ENCODE peak calls at places on chromosomes 4 and X, in five cellular contexts. E is brain microvascular endothelial cell, P is cardiac fibroblast, Q is retinal pigment epithelial cell, S is fibroblast of lung. B is an unnamed sample.
A peak's percentile ranks its signal among the peaks of the same experiment; 100 is the strongest.

GRCh38 chr4:87109121-87109520 is 111.3 kb downstream of the KLHL8 start:
- DNase-seq in S (no peak), Q (no peak), E (no peak), P (no peak), B (no peak)

GRCh38 chr4:149723065-149723464 is 92.6 kb downstream of the IQCM start:
- DNase-seq in Q (no peak), E (no peak), P (no peak), S (no peak), B (no peak)

GRCh38 chr4:168540086-168540864 is 43.4 kb downstream of the PALLD start:
- DNase-seq in E (peak; percentile 89), P (peak; percentile 85), Q (peak; percentile 67), S (peak; percentile 90), B (no peak)

GRCh38 chr4:138070816-138071215 is 171.3 kb downstream of the SLC7A11 start:
- DNase-seq in Q (no peak), P (no peak), E (no peak), S (no peak), B (no peak)

GRCh38 chr4:170675568-170676262 is 586.0 kb upstream of the AADAT start:
- DNase-seq in P (peak; percentile 11), E (peak; percentile 34), Q (no peak), S (peak; percentile 46), B (no peak)

GRCh38 chrX:39309018-39309620 is 507.9 kb downstream of the MID1IP1 start:
- DNase-seq in S (peak; percentile 75), Q (no peak), P (peak; percentile 38), E (peak; percentile 33), B (no peak)

GRCh38 chrX:108018659-108019381 is 26.0 kb upstream of the VSIG1 start:
- DNase-seq in Q (no peak), P (no peak), S (no peak), E (no peak), B (no peak)

GRCh38 chr4:140213736-140214135 is 59.8 kb upstream of the MAML3 start:
- DNase-seq in E (peak; percentile 33), P (peak; percentile 37), Q (no peak), S (peak; percentile 71), B (peak; percentile 68)

GRCh38 chr4:26490111-26490979 is at the start of gene CCKAR:
- DNase-seq in P (no peak), E (no peak), S (peak; percentile 33), Q (peak; percentile 20), B (no peak)

GRCh38 chrX:132474522-132474921 is 14.3 kb downstream of the MBNL3 start:
- DNase-seq in Q (no peak), E (no peak), S (no peak), P (peak; percentile 9), B (no peak)

GRCh38 chrX:123833387-123833786 is 26.5 kb upstream of the XIAP start:
- DNase-seq in E (peak; percentile 30), Q (no peak), P (peak; percentile 57), S (peak; percentile 15), B (peak; percentile 62)
- TF ChIP-seq CTCF in E (peak; percentile 76), Q (peak; percentile 71), P (peak; percentile 63), S (peak; percentile 59), B (peak; percentile 92)

GRCh38 chrX:51144828-51145442 is 187.7 kb upstream of the NUDT10 start:
- DNase-seq in Q (no peak), P (peak; percentile 40), E (peak; percentile 25), S (peak; percentile 14), B (peak; percentile 3)

GRCh38 chrX:51148848-51149247 is 183.8 kb upstream of the NUDT10 start:
- DNase-seq in P (peak; percentile 1), E (no peak), Q (no peak), S (peak; percentile 2), B (no peak)
- TF ChIP-seq CTCF in P (no peak), E (no peak), Q (peak; percentile 16), S (no peak), B (no peak)

GRCh38 chr4:152369903-152370296 is 166.0 kb downstream of the FBXW7 start:
- DNase-seq in E (no peak), S (no peak), P (no peak), Q (no peak), B (no peak)
- TF ChIP-seq CTCF in E (peak; percentile 16), S (no peak), P (peak; percentile 17), Q (peak; percentile 28), B (peak; percentile 51)

GRCh38 chr4:110587666-110588285 is 35.1 kb downstream of the PITX2 start:
- DNase-seq in E (no peak), S (no peak), Q (no peak), P (no peak), B (no peak)

GRCh38 chr4:110586137-110586850 is 36.6 kb downstream of the PITX2 start:
- DNase-seq in Q (peak; percentile 49), S (peak; percentile 73), E (peak; percentile 48), P (peak; percentile 83), B (peak; percentile 42)

DNA sequence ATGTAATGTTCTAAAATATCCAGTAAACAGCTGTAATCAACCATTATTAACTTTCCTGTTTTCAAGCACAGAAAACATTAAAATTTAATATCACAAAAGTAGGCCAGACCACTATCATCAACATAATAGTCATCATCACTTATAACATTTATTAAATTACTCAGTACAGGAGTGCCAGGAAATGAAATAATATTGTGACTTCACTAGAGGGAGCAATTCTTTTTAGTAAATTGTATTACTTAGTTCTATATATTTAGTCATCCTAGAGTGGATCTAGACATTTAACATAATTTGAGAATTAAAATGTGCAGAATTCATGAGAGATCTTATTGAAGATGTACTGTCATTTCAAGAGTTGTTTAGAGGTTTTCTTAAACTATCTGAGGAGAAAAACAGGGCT is 33.6 kb downstream of the PITX2 start:
- DNase-seq in Q (no peak), S (no peak), E (no peak), P (peak; percentile 19), B (no peak)
- TF ChIP-seq CTCF in Q (peak; percentile 25), S (no peak), E (no peak), P (no peak), B (peak; percentile 56)

GRCh38 chrX:30635630-30636029 is 17.6 kb upstream of the GK start:
- DNase-seq in S (no peak), Q (no peak), E (no peak), P (peak; percentile 42), B (no peak)
- TF ChIP-seq CTCF in S (peak; percentile 13), Q (peak; percentile 27), E (peak; percentile 43), P (peak; percentile 41), B (peak; percentile 59)

B was measured in PC-9.